ENCODE peak calls at places on chromosome 20, in four cellular contexts. F is testis, X is HepG2, L is right lobe of liver. D is an unnamed sample.
A peak's percentile ranks its signal among the peaks of the same experiment; 100 is the strongest.

GRCh38 chr20:2692886-2693285 is 306 bp downstream of the EBF4 start:
- DNase-seq in L (no peak), F (no peak), X (no peak), D (no peak)

GRCh38 chr20:10671221-10671849 is 2.5 kb downstream of the JAG1 start:
- DNase-seq in L (peak; percentile 62), F (peak; percentile 81), X (peak; percentile 93), D (peak; percentile 95)

GRCh38 chr20:16405254-16405653 is 168.0 kb downstream of the KIF16B start:
- DNase-seq in F (peak; percentile 22), X (no peak), L (no peak), D (no peak)

GRCh38 chr20:16692442-16692841 is 37.4 kb upstream of the SNRPB2 start:
- DNase-seq in X (no peak), F (no peak), L (no peak), D (no peak)

GRCh38 chr20:63642518-63643247 is 10.5 kb downstream of the STMN3 start:
- DNase-seq in L (no peak), F (no peak), X (no peak), D (no peak)

GRCh38 chr20:44952731-44953130 is 7.5 kb downstream of the TOMM34 start:
- DNase-seq in F (no peak), L (no peak), X (no peak), D (no peak)

GRCh38 chr20:50019466-50020256 is 36.9 kb downstream of the SNAI1 start:
- DNase-seq in F (no peak), X (no peak), L (peak; percentile 86), D (no peak)

GRCh38 chr20:34089655-34090324 is 22.3 kb downstream of the EIF2S2 start:
- DNase-seq in X (no peak), L (no peak), F (no peak), D (no peak)

GRCh38 chr20:2470051-2470431 is 548 bp downstream of the SNRPB start:
- DNase-seq in L (peak; percentile 53), X (peak; percentile 65), F (peak; percentile 63), D (peak; percentile 57)

GRCh38 chr20:2261105-2261504 is 34.7 kb upstream of the TGM3 start:
- DNase-seq in F (no peak), X (peak; percentile 73), L (peak; percentile 84), D (no peak)

GRCh38 chr20:38369387-38369786 is 23.1 kb downstream of the LBP start:
- DNase-seq in L (no peak), F (peak; percentile 28), X (peak; percentile 47), D (no peak)

GRCh38 chr20:6074145-6074561 is 20.3 kb upstream of the LRRN4 start:
- DNase-seq in X (peak; percentile 88), L (peak; percentile 57), F (peak; percentile 33), D (no peak)

GRCh38 chr20:12570371-12570770 is 438.4 kb upstream of the SPTLC3 start:
- DNase-seq in X (peak; percentile 76), L (no peak), F (peak; percentile 72), D (peak; percentile 46)

GRCh38 chr20:35503841-35504460 is 25.5 kb downstream of the C20orf173 start:
- DNase-seq in F (peak; percentile 63), X (no peak), L (no peak), D (peak; percentile 42)

GRCh38 chr20:35503281-35503680 is 26.2 kb downstream of the C20orf173 start:
- DNase-seq in F (peak; percentile 43), L (no peak), X (no peak), D (no peak)

GRCh38 chr20:35506872-35507638 is 22.4 kb downstream of the C20orf173 start:
- DNase-seq in F (no peak), X (no peak), L (no peak), D (no peak)

GRCh38 chr20:35506179-35506578 is 23.3 kb downstream of the C20orf173 start:
- DNase-seq in L (no peak), X (no peak), F (no peak), D (no peak)

DNA sequence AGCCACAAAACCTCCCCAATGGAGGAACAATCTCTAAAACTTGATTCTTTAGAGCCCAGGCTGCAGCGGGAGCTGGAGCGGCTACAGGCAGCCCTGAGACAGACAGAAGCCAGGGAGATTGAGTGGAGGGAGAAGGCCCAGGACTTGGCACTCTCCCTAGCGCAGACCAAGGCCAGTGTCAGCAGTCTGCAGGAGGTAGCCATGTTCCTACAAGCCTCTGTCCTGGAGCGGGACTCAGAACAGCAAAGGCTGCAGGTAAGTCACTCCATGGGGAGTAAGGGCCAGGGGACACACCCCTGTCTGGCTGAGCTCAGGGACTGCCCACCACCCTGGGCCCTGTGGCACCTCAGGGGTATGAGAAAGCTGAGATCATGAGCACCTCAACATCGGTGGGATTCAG is 24.7 kb downstream of the C20orf173 start:
- DNase-seq in L (no peak), F (no peak), X (no peak), D (no peak)
- H3K36me3 ChIP-seq in L (peaks cover 15% of the 10 kb centered on the region), F (no peaks in the 10 kb centered on the region), X (peaks cover 74% of the 10 kb centered on the region), D (peaks cover 35% of the 10 kb centered on the region)

GRCh38 chr20:40307937-40308478 is 381.0 kb downstream of the MAFB start:
- DNase-seq in L (no peak), X (no peak), F (no peak), D (no peak)
- H3K27ac ChIP-seq in L (no peak overlapping the region), X (no peak overlapping the region), F (no peak overlapping the region), D (no peak overlapping the region)

DNA sequence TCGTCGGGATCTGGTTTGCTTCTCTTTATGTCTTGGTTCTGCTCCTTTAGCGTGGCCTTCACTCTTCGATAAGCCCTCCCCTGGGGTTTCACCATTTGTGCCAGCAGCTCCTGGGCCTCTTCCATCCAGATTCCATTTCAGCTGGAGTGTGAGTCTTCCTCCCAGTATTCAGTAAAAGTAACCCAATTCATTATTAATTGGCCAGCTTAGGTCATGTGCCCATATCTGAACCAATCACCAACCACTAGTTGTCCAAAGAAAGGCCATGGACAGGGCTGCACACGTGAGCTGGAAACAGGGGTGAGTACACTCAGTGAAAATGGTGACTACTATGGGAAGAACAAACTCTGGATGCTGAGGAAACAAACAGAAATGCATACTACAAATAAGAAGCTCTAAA is 2.8 kb upstream of the DOK5 start:
- DNase-seq in F (no peak), L (no peak), X (no peak), D (no peak)
- H3K4me3 ChIP-seq in F (no peak overlapping the region), L (no peak overlapping the region), X (no peak overlapping the region), D (no peak overlapping the region)

DNA sequence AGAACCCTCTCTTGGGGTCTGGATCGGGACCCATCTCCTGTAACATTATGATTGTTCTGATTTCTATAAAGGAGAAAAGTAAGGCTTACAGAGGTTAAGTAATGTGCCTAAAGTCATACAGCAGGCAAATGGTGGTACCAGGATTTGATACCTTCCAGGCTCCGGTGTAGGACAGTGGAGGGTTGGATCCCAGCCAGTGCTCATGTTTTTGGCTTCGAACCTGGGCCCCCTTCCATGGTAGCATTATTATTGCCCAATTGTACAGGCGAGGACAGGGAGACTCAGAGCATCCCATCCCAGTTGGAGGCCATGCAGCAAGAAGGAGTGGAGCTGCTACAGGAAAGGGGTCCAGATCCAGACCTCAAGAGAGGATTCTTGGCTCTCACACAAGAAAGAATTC is 202.7 kb downstream of the TFAP2C start:
- DNase-seq in F (no peak), L (no peak), X (no peak), D (no peak)
- H3K36me3 ChIP-seq in F (no peaks in the 10 kb centered on the region), L (no peaks in the 10 kb centered on the region), X (no peaks in the 10 kb centered on the region), D (no peaks in the 10 kb centered on the region)

DNA sequence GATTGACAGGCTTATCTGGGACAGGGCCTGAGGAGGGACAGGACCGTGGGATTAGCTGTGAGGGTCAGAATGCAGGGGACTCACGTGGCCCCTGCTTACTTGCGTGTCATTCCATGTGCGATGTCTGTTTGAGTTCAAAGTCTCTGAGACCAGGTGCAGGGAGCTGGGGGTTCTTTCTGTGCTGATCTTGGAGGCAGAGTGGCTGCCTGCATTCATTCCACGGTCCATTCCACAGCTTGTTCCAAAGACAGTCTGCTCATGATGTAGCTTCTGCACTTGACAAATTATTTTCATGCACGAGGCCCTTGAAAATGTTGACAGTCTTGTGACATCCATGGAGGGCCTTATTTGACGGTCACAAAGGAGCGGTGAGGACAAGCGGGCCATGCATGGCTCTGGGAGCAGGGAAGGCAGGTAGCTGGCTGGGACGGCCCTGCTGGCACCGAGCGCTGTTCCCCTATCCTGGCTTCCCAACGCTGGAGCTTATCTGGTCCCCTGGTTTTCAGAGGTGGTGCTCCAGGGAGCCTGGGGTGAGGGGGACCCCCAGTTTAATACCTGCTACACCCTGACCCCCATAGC is 156.3 kb upstream of the RNF24 start:
- DNase-seq in L (no peak), X (peak; percentile 98), F (no peak), D (peak; percentile 16)
- H3K27ac ChIP-seq in L (peak overlapping the region; percentile 53), X (peak overlapping the region; percentile 91), F (peak overlapping the region; percentile 90), D (peak overlapping the region; percentile 45)